ENCODE peak calls at places on chromosomes 12 and 14, in nine cellular contexts. One of them, this sample, is unnamed.

GRCh38 chr12:53198470-53199110 is 8.5 kb downstream of the ITGB7 start:
- DNase-seq in heart right ventricle: no peak
- DNase-seq in CD4-positive, alpha-beta memory T cell: peak; percentile 54
- DNase-seq in tibial artery: no peak
- DNase-seq in CD8-positive, alpha-beta memory T cell: no peak
- DNase-seq in Karpas-422: no peak
- DNase-seq in pancreas: no peak
- DNase-seq in AG04450: no peak
- DNase-seq in GM12878: no peak
- DNase-seq in this sample: no peak

GRCh38 chr14:79542121-79542520 is 669.2 kb downstream of the DIO2 start:
- DNase-seq in heart right ventricle: no peak
- DNase-seq in CD4-positive, alpha-beta memory T cell: no peak
- DNase-seq in tibial artery: no peak
- DNase-seq in CD8-positive, alpha-beta memory T cell: no peak
- DNase-seq in Karpas-422: no peak
- DNase-seq in pancreas: no peak
- DNase-seq in AG04450: no peak
- DNase-seq in GM12878: no peak
- DNase-seq in this sample: no peak

GRCh38 chr14:72744416-72745120 is 149.3 kb downstream of the DPF3 start:
- DNase-seq in heart right ventricle: no peak
- DNase-seq in CD4-positive, alpha-beta memory T cell: no peak
- DNase-seq in tibial artery: no peak
- DNase-seq in CD8-positive, alpha-beta memory T cell: no peak
- DNase-seq in Karpas-422: no peak
- DNase-seq in pancreas: no peak
- DNase-seq in AG04450: no peak
- DNase-seq in GM12878: no peak
- DNase-seq in this sample: no peak

GRCh38 chr14:93304771-93305170 is 28.1 kb downstream of the BTBD7 start:
- DNase-seq in heart right ventricle: no peak
- DNase-seq in CD4-positive, alpha-beta memory T cell: no peak
- DNase-seq in tibial artery: no peak
- DNase-seq in CD8-positive, alpha-beta memory T cell: no peak
- DNase-seq in Karpas-422: no peak
- DNase-seq in pancreas: no peak
- DNase-seq in AG04450: no peak
- DNase-seq in GM12878: no peak
- DNase-seq in this sample: no peak

GRCh38 chr12:6195665-6196535 is 4.3 kb upstream of the CD9 start:
- DNase-seq in heart right ventricle: peak; percentile 83
- DNase-seq in CD4-positive, alpha-beta memory T cell: peak; percentile 56
- DNase-seq in tibial artery: peak; percentile 88
- DNase-seq in CD8-positive, alpha-beta memory T cell: peak; percentile 79
- DNase-seq in Karpas-422: peak; percentile 87
- DNase-seq in pancreas: peak; percentile 90
- DNase-seq in AG04450: peak; percentile 68
- DNase-seq in GM12878: peak; percentile 16
- DNase-seq in this sample: peak; percentile 39

GRCh38 chr14:69083181-69083580 is 69.7 kb downstream of the DCAF5 start:
- DNase-seq in heart right ventricle: no peak
- DNase-seq in CD4-positive, alpha-beta memory T cell: no peak
- DNase-seq in tibial artery: no peak
- DNase-seq in CD8-positive, alpha-beta memory T cell: no peak
- DNase-seq in Karpas-422: no peak
- DNase-seq in pancreas: no peak
- DNase-seq in AG04450: no peak
- DNase-seq in GM12878: no peak
- DNase-seq in this sample: no peak

GRCh38 chr12:51517800-51518199 is 73.2 kb upstream of the SCN8A start:
- DNase-seq in heart right ventricle: no peak
- DNase-seq in CD4-positive, alpha-beta memory T cell: no peak
- DNase-seq in tibial artery: no peak
- DNase-seq in CD8-positive, alpha-beta memory T cell: no peak
- DNase-seq in Karpas-422: peak; percentile 44
- DNase-seq in pancreas: no peak
- DNase-seq in AG04450: no peak
- DNase-seq in GM12878: no peak
- DNase-seq in this sample: no peak

GRCh38 chr12:80068173-80068572 is 31.2 kb upstream of the OTOGL start:
- DNase-seq in heart right ventricle: no peak
- DNase-seq in CD4-positive, alpha-beta memory T cell: no peak
- DNase-seq in tibial artery: no peak
- DNase-seq in CD8-positive, alpha-beta memory T cell: no peak
- DNase-seq in Karpas-422: no peak
- DNase-seq in pancreas: no peak
- DNase-seq in AG04450: no peak
- DNase-seq in GM12878: no peak
- DNase-seq in this sample: no peak

GRCh38 chr12:6370994-6371754 is 4.2 kb downstream of the SCNN1A start:
- DNase-seq in heart right ventricle: no peak
- DNase-seq in CD4-positive, alpha-beta memory T cell: no peak
- DNase-seq in tibial artery: no peak
- DNase-seq in CD8-positive, alpha-beta memory T cell: no peak
- DNase-seq in Karpas-422: no peak
- DNase-seq in pancreas: no peak
- DNase-seq in AG04450: no peak
- DNase-seq in GM12878: peak; percentile 34
- DNase-seq in this sample: no peak

GRCh38 chr12:1619599-1619998 is 9.4 kb upstream of the WNT5B start:
- DNase-seq in heart right ventricle: peak; percentile 53
- DNase-seq in CD4-positive, alpha-beta memory T cell: no peak
- DNase-seq in tibial artery: peak; percentile 65
- DNase-seq in CD8-positive, alpha-beta memory T cell: no peak
- DNase-seq in Karpas-422: no peak
- DNase-seq in pancreas: no peak
- DNase-seq in AG04450: no peak
- DNase-seq in GM12878: peak; percentile 55
- DNase-seq in this sample: no peak

GRCh38 chr14:36270191-36270590 is 50.2 kb downstream of the MBIP start:
- DNase-seq in heart right ventricle: no peak
- DNase-seq in CD4-positive, alpha-beta memory T cell: no peak
- DNase-seq in tibial artery: no peak
- DNase-seq in CD8-positive, alpha-beta memory T cell: no peak
- DNase-seq in Karpas-422: no peak
- DNase-seq in pancreas: no peak
- DNase-seq in AG04450: no peak
- DNase-seq in GM12878: no peak
- DNase-seq in this sample: no peak

GRCh38 chr12:91099373-91099772 is 11.9 kb downstream of the LUM start:
- DNase-seq in heart right ventricle: no peak
- DNase-seq in CD4-positive, alpha-beta memory T cell: no peak
- DNase-seq in tibial artery: no peak
- DNase-seq in CD8-positive, alpha-beta memory T cell: no peak
- DNase-seq in Karpas-422: no peak
- DNase-seq in pancreas: no peak
- DNase-seq in AG04450: no peak
- DNase-seq in GM12878: no peak
- DNase-seq in this sample: no peak

GRCh38 chr12:68451261-68452091 is 119.3 kb upstream of the MDM1 start:
- DNase-seq in heart right ventricle: no peak
- DNase-seq in CD4-positive, alpha-beta memory T cell: peak; percentile 57
- DNase-seq in tibial artery: peak; percentile 63
- DNase-seq in CD8-positive, alpha-beta memory T cell: peak; percentile 49
- DNase-seq in Karpas-422: no peak
- DNase-seq in pancreas: no peak
- DNase-seq in AG04450: peak; percentile 52
- DNase-seq in GM12878: peak; percentile 88
- DNase-seq in this sample: peak; percentile 2

GRCh38 chr12:111443586-111443985 is 37.9 kb downstream of the SH2B3 start:
- DNase-seq in heart right ventricle: no peak
- DNase-seq in CD4-positive, alpha-beta memory T cell: no peak
- DNase-seq in tibial artery: no peak
- DNase-seq in CD8-positive, alpha-beta memory T cell: no peak
- DNase-seq in Karpas-422: no peak
- DNase-seq in pancreas: no peak
- DNase-seq in AG04450: no peak
- DNase-seq in GM12878: no peak
- DNase-seq in this sample: no peak

GRCh38 chr12:111444706-111445310 is 39.1 kb downstream of the SH2B3 start:
- DNase-seq in heart right ventricle: peak; percentile 65
- DNase-seq in CD4-positive, alpha-beta memory T cell: peak; percentile 94
- DNase-seq in tibial artery: peak; percentile 77
- DNase-seq in CD8-positive, alpha-beta memory T cell: peak; percentile 91
- DNase-seq in Karpas-422: peak; percentile 71
- DNase-seq in pancreas: peak; percentile 78
- DNase-seq in AG04450: no peak
- DNase-seq in GM12878: peak; percentile 94
- DNase-seq in this sample: peak; percentile 76

GRCh38 chr12:111442301-111443045 is 36.8 kb downstream of the SH2B3 start:
- DNase-seq in heart right ventricle: no peak
- DNase-seq in CD4-positive, alpha-beta memory T cell: no peak
- DNase-seq in tibial artery: no peak
- DNase-seq in CD8-positive, alpha-beta memory T cell: no peak
- DNase-seq in Karpas-422: no peak
- DNase-seq in pancreas: peak; percentile 71
- DNase-seq in AG04450: no peak
- DNase-seq in GM12878: no peak
- DNase-seq in this sample: no peak

GRCh38 chr12:111444314-111444705 is 38.6 kb downstream of the SH2B3 start:
- DNase-seq in heart right ventricle: no peak
- DNase-seq in CD4-positive, alpha-beta memory T cell: peak; percentile 54
- DNase-seq in tibial artery: no peak
- DNase-seq in CD8-positive, alpha-beta memory T cell: no peak
- DNase-seq in Karpas-422: no peak
- DNase-seq in pancreas: no peak
- DNase-seq in AG04450: no peak
- DNase-seq in GM12878: peak; percentile 86
- DNase-seq in this sample: no peak

DNA sequence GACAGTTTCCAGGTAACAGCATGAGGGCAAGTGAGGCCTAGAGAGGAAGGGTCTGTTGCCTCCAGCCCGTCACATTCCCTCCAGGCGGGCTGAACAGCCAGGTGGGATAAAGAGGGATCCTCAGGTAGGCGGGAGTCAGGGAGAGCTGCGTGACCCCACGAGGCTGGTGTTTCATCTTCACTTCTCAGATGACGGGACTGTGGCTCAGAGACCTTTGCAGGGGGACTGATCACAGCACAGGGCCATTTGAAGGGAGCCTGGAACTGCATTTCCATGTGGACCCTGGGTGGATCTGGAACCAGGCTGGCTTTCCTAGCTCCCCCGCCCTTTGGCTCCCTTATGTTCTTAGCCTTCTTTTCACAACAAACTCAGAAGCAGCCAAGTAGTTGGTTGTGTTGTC is 37.4 kb downstream of the SH2B3 start:
- DNase-seq in heart right ventricle: no peak
- DNase-seq in CD4-positive, alpha-beta memory T cell: no peak
- DNase-seq in tibial artery: no peak
- DNase-seq in CD8-positive, alpha-beta memory T cell: no peak
- DNase-seq in Karpas-422: no peak
- DNase-seq in pancreas: no peak
- DNase-seq in AG04450: no peak
- DNase-seq in GM12878: no peak
- DNase-seq in this sample: no peak
- H3K27ac ChIP-seq in heart right ventricle: peak overlapping the region; percentile 90
- H3K27ac ChIP-seq in CD4-positive, alpha-beta memory T cell: peak overlapping the region; percentile 71
- H3K27ac ChIP-seq in tibial artery: peak overlapping the region; percentile 12
- H3K27ac ChIP-seq in CD8-positive, alpha-beta memory T cell: peak overlapping the region; percentile 7
- H3K27ac ChIP-seq in Karpas-422: no peak overlapping the region
- H3K27ac ChIP-seq in pancreas: peak overlapping the region; percentile 75
- H3K27ac ChIP-seq in AG04450: no peak overlapping the region
- H3K27ac ChIP-seq in GM12878: peak overlapping the region; percentile 95
- H3K27ac ChIP-seq in this sample: peak overlapping the region; percentile 78

GRCh38 chr14:61452452-61452851 is 131.1 kb downstream of the PRKCH start:
- DNase-seq in heart right ventricle: no peak
- DNase-seq in CD4-positive, alpha-beta memory T cell: peak; percentile 71
- DNase-seq in tibial artery: no peak
- DNase-seq in CD8-positive, alpha-beta memory T cell: peak; percentile 79
- DNase-seq in Karpas-422: no peak
- DNase-seq in pancreas: no peak
- DNase-seq in AG04450: no peak
- DNase-seq in GM12878: no peak
- DNase-seq in this sample: no peak
- H3K27ac ChIP-seq in heart right ventricle: peak overlapping the region; percentile 61
- H3K27ac ChIP-seq in CD4-positive, alpha-beta memory T cell: peak overlapping the region; percentile 48
- H3K27ac ChIP-seq in tibial artery: no peak overlapping the region
- H3K27ac ChIP-seq in CD8-positive, alpha-beta memory T cell: no peak overlapping the region
- H3K27ac ChIP-seq in Karpas-422: no peak overlapping the region
- H3K27ac ChIP-seq in pancreas: no peak overlapping the region
- H3K27ac ChIP-seq in AG04450: no peak overlapping the region
- H3K27ac ChIP-seq in GM12878: peak overlapping the region; percentile 30
- H3K27ac ChIP-seq in this sample: peak overlapping the region; percentile 56

DNA sequence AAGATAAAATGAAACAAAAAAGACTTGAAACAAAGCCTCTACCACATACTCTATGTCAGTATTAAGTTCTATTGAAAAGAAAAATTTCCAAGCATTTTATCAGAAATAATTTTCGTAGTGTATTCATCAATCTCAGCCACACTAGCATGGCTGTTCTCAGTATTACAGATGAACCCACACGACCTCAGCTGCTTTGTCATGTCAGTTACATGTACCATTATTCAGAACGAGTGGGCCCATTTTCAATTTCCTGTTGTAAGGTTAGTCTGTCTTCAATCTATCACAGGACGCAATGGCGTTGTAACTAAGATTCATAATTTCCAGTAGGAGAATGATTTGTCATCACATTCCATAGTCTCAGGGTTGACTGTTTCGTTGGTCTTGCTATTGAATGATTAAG is 65.2 kb downstream of the GLT1D1 start:
- DNase-seq in heart right ventricle: no peak
- DNase-seq in CD4-positive, alpha-beta memory T cell: no peak
- DNase-seq in tibial artery: no peak
- DNase-seq in CD8-positive, alpha-beta memory T cell: no peak
- DNase-seq in Karpas-422: no peak
- DNase-seq in pancreas: no peak
- DNase-seq in AG04450: no peak
- DNase-seq in GM12878: no peak
- DNase-seq in this sample: no peak
- H3K27ac ChIP-seq in heart right ventricle: no peak overlapping the region
- H3K27ac ChIP-seq in CD4-positive, alpha-beta memory T cell: no peak overlapping the region
- H3K27ac ChIP-seq in tibial artery: no peak overlapping the region
- H3K27ac ChIP-seq in CD8-positive, alpha-beta memory T cell: no peak overlapping the region
- H3K27ac ChIP-seq in Karpas-422: no peak overlapping the region
- H3K27ac ChIP-seq in pancreas: no peak overlapping the region
- H3K27ac ChIP-seq in AG04450: no peak overlapping the region
- H3K27ac ChIP-seq in GM12878: no peak overlapping the region
- H3K27ac ChIP-seq in this sample: no peak overlapping the region

DNA sequence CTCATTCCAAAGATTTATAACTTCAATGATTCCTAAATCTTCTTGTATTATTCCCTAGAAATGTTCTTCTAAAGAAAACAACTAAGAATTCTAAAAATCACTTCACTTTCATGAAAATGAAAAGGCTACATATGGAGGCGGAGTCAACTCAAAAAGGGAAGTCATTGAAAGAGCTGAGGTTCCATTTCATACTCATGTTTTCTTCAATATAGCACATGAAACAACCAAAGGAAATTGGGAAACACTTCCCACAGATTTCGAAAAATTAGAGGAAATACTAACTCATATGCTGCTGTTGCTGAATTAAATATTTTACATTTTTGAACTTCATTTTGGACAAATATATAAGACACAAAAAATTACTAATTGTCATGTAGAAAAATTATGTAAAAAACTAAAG is at the start of gene CD163:
- DNase-seq in heart right ventricle: no peak
- DNase-seq in CD4-positive, alpha-beta memory T cell: no peak
- DNase-seq in tibial artery: no peak
- DNase-seq in CD8-positive, alpha-beta memory T cell: no peak
- DNase-seq in Karpas-422: no peak
- DNase-seq in pancreas: no peak
- DNase-seq in AG04450: no peak
- DNase-seq in GM12878: no peak
- DNase-seq in this sample: no peak
- H3K27ac ChIP-seq in heart right ventricle: peak within 1 kb of the TSS; percentile 80
- H3K27ac ChIP-seq in CD4-positive, alpha-beta memory T cell: no peak within 1 kb of the TSS
- H3K27ac ChIP-seq in tibial artery: no peak within 1 kb of the TSS
- H3K27ac ChIP-seq in CD8-positive, alpha-beta memory T cell: no peak within 1 kb of the TSS
- H3K27ac ChIP-seq in Karpas-422: no peak within 1 kb of the TSS
- H3K27ac ChIP-seq in pancreas: no peak within 1 kb of the TSS
- H3K27ac ChIP-seq in AG04450: no peak within 1 kb of the TSS
- H3K27ac ChIP-seq in GM12878: no peak within 1 kb of the TSS
- H3K27ac ChIP-seq in this sample: no peak within 1 kb of the TSS